ENCODE peak calls at places on chromosomes 3 and 15, in five cellular contexts. R, Y, Z, W and A are unnamed samples.

GRCh38 chr3:58217209-58217811 is 6.5 kb upstream of the DNASE1L3 start:
- DNase-seq in R (peak; percentile 11), Z (peak; percentile 43), Y (peak; percentile 74), W (no peak), A (peak; percentile 38)

GRCh38 chr3:48271763-48272498 is 31.0 kb downstream of the ZNF589 start:
- DNase-seq in W (no peak), Y (no peak), Z (no peak), R (no peak), A (no peak)

GRCh38 chr15:69451951-69452701 is 492 bp upstream of the RPLP1 start:
- DNase-seq in Y (no peak), Z (no peak), W (peak; percentile 81), R (no peak), A (peak; percentile 42)

GRCh38 chr3:2024713-2025112 is 74.0 kb upstream of the CNTN4 start:
- DNase-seq in W (no peak), Y (no peak), Z (no peak), R (no peak), A (no peak)

GRCh38 chr3:16604433-16604832 is 790 bp downstream of the DAZL start:
- DNase-seq in Y (no peak), W (no peak), Z (no peak), R (no peak), A (no peak)

GRCh38 chr15:77507911-77508310 is 87.2 kb downstream of the HMG20A start:
- DNase-seq in Z (peak; percentile 42), Y (no peak), W (no peak), R (no peak), A (no peak)

GRCh38 chr3:161051856-161052255 is 53.3 kb downstream of the B3GALNT1 start:
- DNase-seq in W (no peak), R (no peak), Z (no peak), Y (no peak), A (no peak)

GRCh38 chr3:10855871-10856662 is 40.0 kb downstream of the SLC6A11 start:
- DNase-seq in W (no peak), Z (no peak), R (no peak), Y (no peak), A (peak; percentile 15)

GRCh38 chr3:43531835-43532234 is 90.0 kb downstream of the ANO10 start:
- DNase-seq in Y (no peak), R (no peak), W (no peak), Z (peak; percentile 7), A (no peak)

GRCh38 chr3:32818431-32819085 is 761 bp downstream of the TRIM71 start:
- DNase-seq in Y (no peak), W (no peak), Z (no peak), R (no peak), A (peak; percentile 44)

GRCh38 chr3:11140054-11140712 is 14.1 kb upstream of the HRH1 start:
- DNase-seq in Z (no peak), R (no peak), W (no peak), Y (peak; percentile 68), A (no peak)

GRCh38 chr3:14836049-14836468 is 17.3 kb downstream of the FGD5 start:
- DNase-seq in W (peak; percentile 80), Y (peak; percentile 66), R (no peak), Z (no peak), A (no peak)

GRCh38 chr3:149581681-149582349 is 76.0 kb downstream of the WWTR1 start:
- DNase-seq in R (no peak), Z (peak; percentile 47), Y (no peak), W (no peak), A (peak; percentile 44)

GRCh38 chr3:14797731-14798130 is 21.0 kb upstream of the FGD5 start:
- DNase-seq in R (no peak), Z (no peak), Y (no peak), W (peak; percentile 66), A (no peak)

GRCh38 chr15:41810651-41811431 is 17.1 kb upstream of the JMJD7 start:
- DNase-seq in W (no peak), R (no peak), Z (no peak), Y (no peak), A (no peak)

GRCh38 chr3:141828487-141829284 is 47.8 kb upstream of the ATP1B3 start:
- DNase-seq in Y (peak; percentile 70), R (peak; percentile 9), Z (no peak), W (no peak), A (peak; percentile 88)

GRCh38 chr15:53759333-53759975 is at the start of gene WDR72:
- DNase-seq in Z (no peak), Y (no peak), R (no peak), W (no peak), A (no peak)

GRCh38 chr3:114624676-114625181 is 330.9 kb downstream of the TIGIT start:
- DNase-seq in Z (peak; percentile 72), W (peak; percentile 97), R (no peak), Y (peak; percentile 85), A (peak; percentile 36)

GRCh38 chr3:197406266-197406665 is 107.9 kb upstream of the DLG1 start:
- DNase-seq in Z (no peak), W (no peak), R (no peak), Y (no peak), A (no peak)

GRCh38 chr3:186509423-186509822 is 34.8 kb downstream of the CRYGS start:
- DNase-seq in R (no peak), Y (no peak), W (no peak), Z (no peak), A (no peak)

GRCh38 chr3:29493109-29493508 is 212.2 kb downstream of the RBMS3 start:
- DNase-seq in W (no peak), Z (no peak), Y (no peak), R (no peak), A (no peak)

GRCh38 chr3:169562988-169563774 is 100.3 kb downstream of the MECOM start:
- DNase-seq in Z (no peak), R (no peak), W (no peak), Y (no peak), A (peak; percentile 14)

GRCh38 chr3:178002113-178002512 is 534.1 kb upstream of the KCNMB2 start:
- DNase-seq in W (no peak), R (no peak), Y (no peak), Z (no peak), A (no peak)

GRCh38 chr15:70100495-70101331 is 3.0 kb upstream of the TLE3 start:
- DNase-seq in Z (no peak), R (no peak), Y (no peak), W (peak; percentile 88), A (peak; percentile 66)